ENCODE peak calls at places on chromosomes 1 and 21, in nine cellular contexts. X is Peyer's patch, Q is head of caudate nucleus, O is GM04503, B is skeletal muscle cell, T is erythroblast, F is AG04449, D is ecto neural progenitor cell, N is heart left ventricle. Y is an unnamed sample.

GRCh38 chr1:205355054-205355453 is 1.7 kb downstream of the KLHDC8A start:
- DNase-seq in D (no peak), T (no peak), O (peak; percentile 34), X (peak; percentile 84), F (no peak), N (no peak), Q (no peak), B (no peak), Y (no peak)

GRCh38 chr1:108561731-108562326 is 1.9 kb downstream of the EEIG2 start:
- DNase-seq in D (peak; percentile 70), T (peak; percentile 89), B (no peak), F (no peak), X (peak; percentile 88), O (no peak), N (peak; percentile 68), Q (peak; percentile 39), Y (peak; percentile 86)

GRCh38 chr1:234715252-234715945 is 105.4 kb upstream of the IRF2BP2 start:
- DNase-seq in F (no peak), N (no peak), B (no peak), O (no peak), D (no peak), X (no peak), T (no peak), Q (no peak), Y (no peak)

GRCh38 chr1:71047635-71048607 is at the start of gene PTGER3:
- DNase-seq in B (no peak), T (peak; percentile 90), X (peak; percentile 81), Q (no peak), F (no peak), D (peak; percentile 79), O (no peak), N (peak; percentile 63), Y (peak; percentile 92)

GRCh38 chr1:76144233-76144632 is 69.7 kb downstream of the ST6GALNAC3 start:
- DNase-seq in O (no peak), T (no peak), D (no peak), N (no peak), B (no peak), F (no peak), Q (no peak), X (no peak), Y (no peak)

GRCh38 chr1:44472614-44473262 is 67.7 kb downstream of the RNF220 start:
- DNase-seq in N (no peak), T (no peak), B (no peak), D (no peak), Q (no peak), F (no peak), X (no peak), O (no peak), Y (no peak)

GRCh38 chr1:206002833-206003532 is at the start of gene RAB7B:
- DNase-seq in B (peak; percentile 43), D (peak; percentile 47), O (peak; percentile 49), N (peak; percentile 76), F (no peak), Q (peak; percentile 45), X (no peak), T (peak; percentile 22), Y (no peak)

GRCh38 chr1:87359586-87359985 is 30.9 kb downstream of the LMO4 start:
- DNase-seq in T (no peak), D (no peak), X (no peak), O (no peak), Q (no peak), F (no peak), B (no peak), N (no peak), Y (no peak)

GRCh38 chr1:223456747-223457146 is 63.5 kb downstream of the CCDC185 start:
- DNase-seq in N (no peak), T (no peak), D (no peak), Q (no peak), F (no peak), X (no peak), B (no peak), O (no peak), Y (no peak)

GRCh38 chr1:62904537-62904936 is 120.6 kb downstream of the ATG4C start:
- DNase-seq in N (no peak), F (no peak), B (no peak), O (no peak), D (no peak), T (no peak), Q (no peak), X (no peak), Y (no peak)

GRCh38 chr21:25891596-25891995 is 156.8 kb downstream of the GABPA start:
- DNase-seq in O (no peak), F (no peak), X (no peak), D (no peak), B (no peak), N (no peak), Q (peak; percentile 64), T (no peak), Y (no peak)

GRCh38 chr1:228402638-228403025 is 4.0 kb downstream of the TRIM11 start:
- DNase-seq in X (no peak), F (no peak), Q (no peak), T (no peak), N (no peak), O (no peak), B (no peak), D (no peak), Y (no peak)

GRCh38 chr1:9785406-9785805 is 38.4 kb downstream of the CLSTN1 start:
- DNase-seq in D (no peak), O (no peak), B (no peak), X (no peak), N (no peak), T (no peak), Q (no peak), F (no peak), Y (no peak)

GRCh38 chr1:146001734-146002133 is 5.4 kb upstream of the TXNIP start:
- DNase-seq in X (no peak), B (no peak), T (no peak), F (no peak), D (no peak), N (no peak), Q (no peak), O (no peak), Y (no peak)

GRCh38 chr1:210123383-210123782 is 109.2 kb upstream of the SERTAD4 start:
- DNase-seq in D (no peak), N (no peak), F (no peak), O (no peak), Q (no peak), T (no peak), X (no peak), B (no peak), Y (no peak)

GRCh38 chr1:160410412-160411005 is 10.1 kb downstream of the VANGL2 start:
- DNase-seq in N (no peak), O (no peak), D (peak; percentile 94), Q (no peak), T (no peak), X (no peak), F (no peak), B (no peak), Y (no peak)

GRCh38 chr1:228452194-228453021 is 34.8 kb upstream of the RNF187 start:
- DNase-seq in X (no peak), F (no peak), B (no peak), T (no peak), N (no peak), Q (no peak), D (no peak), O (no peak), Y (peak; percentile 83)

GRCh38 chr1:164683235-164683634 is 124.3 kb downstream of the PBX1 start:
- DNase-seq in D (no peak), X (no peak), N (no peak), B (no peak), T (no peak), O (no peak), Q (no peak), F (no peak), Y (no peak)

GRCh38 chr1:156591432-156592157 is at the start of gene NAXE:
- DNase-seq in B (no peak), D (peak; percentile 88), Q (peak; percentile 84), T (peak; percentile 79), F (no peak), N (peak; percentile 81), X (peak; percentile 89), O (no peak), Y (peak; percentile 93)

GRCh38 chr1:227124461-227124860 is 184.4 kb downstream of the COQ8A start:
- DNase-seq in O (no peak), F (no peak), T (no peak), X (no peak), N (no peak), Q (no peak), D (no peak), B (no peak), Y (no peak)

GRCh38 chr1:56925193-56925592 is 40.6 kb downstream of the C8B start:
- DNase-seq in X (no peak), Q (no peak), N (no peak), T (no peak), F (no peak), O (no peak), D (no peak), B (no peak), Y (no peak)

GRCh38 chr1:10598088-10598712 is 123.5 kb downstream of the PEX14 start:
- DNase-seq in T (no peak), O (no peak), X (no peak), D (no peak), Q (peak; percentile 17), F (no peak), B (no peak), N (no peak), Y (no peak)

GRCh38 chr1:15152318-15153183 is 996 bp upstream of the TMEM51 start:
- DNase-seq in D (peak; percentile 75), O (no peak), N (peak; percentile 87), Q (peak; percentile 80), X (peak; percentile 89), B (no peak), T (peak; percentile 19), F (peak; percentile 31), Y (peak; percentile 68)

GRCh38 chr1:201020040-201020591 is 3.4 kb downstream of the KIF21B start:
- DNase-seq in N (no peak), T (no peak), B (no peak), O (no peak), D (no peak), Q (no peak), X (no peak), F (no peak), Y (peak; percentile 56)

GRCh38 chr21:34894401-34894800 is 154.7 kb downstream of the RUNX1 start:
- DNase-seq in B (no peak), T (no peak), N (no peak), O (no peak), X (no peak), D (no peak), F (no peak), Q (no peak), Y (no peak)

GRCh38 chr1:228903573-228904122 is 168.4 kb downstream of the RHOU start:
- DNase-seq in X (no peak), D (peak; percentile 47), O (no peak), F (no peak), Q (no peak), B (no peak), T (no peak), N (no peak), Y (no peak)

GRCh38 chr1:76833151-76833550 is 34.1 kb upstream of the ST6GALNAC5 start:
- DNase-seq in D (no peak), O (no peak), B (no peak), N (no peak), F (no peak), T (no peak), X (no peak), Q (no peak), Y (no peak)

GRCh38 chr1:152225678-152226077 is 1.7 kb upstream of the HRNR start:
- DNase-seq in X (no peak), D (no peak), O (no peak), B (no peak), N (no peak), Q (no peak), F (no peak), T (no peak), Y (no peak)

GRCh38 chr21:44353200-44353970 is at the start of gene TRPM2:
- DNase-seq in T (no peak), F (no peak), Q (no peak), D (no peak), B (no peak), X (no peak), N (peak; percentile 73), O (no peak), Y (no peak)